ENCODE peak calls at places on chromosome 19, in seven cellular contexts. N is K562, C is tibial nerve, O is fibroblast of pulmonary artery, E is uterus, R is left ventricle myocardium inferior, T is heart right ventricle. W is an unnamed sample.

GRCh38 chr19:32388393-32388724 is 17.2 kb upstream of the DPY19L3 start:
- DNase-seq in N (no peak), C (no peak), O (no peak), E (no peak), R (no peak), T (no peak), W (no peak)

GRCh38 chr19:7597689-7598088 is 2.0 kb downstream of the CAMSAP3 start:
- DNase-seq in N (no peak), C (no peak), O (no peak), E (no peak), R (no peak), T (no peak), W (no peak)

GRCh38 chr19:55070755-55071502 is 4.7 kb upstream of the EPS8L1 start:
- DNase-seq in N (no peak), C (no peak), O (peak), E (no peak), R (no peak), T (no peak), W (no peak)

GRCh38 chr19:28074773-28075172 is 1138.2 kb downstream of the UQCRFS1 start:
- DNase-seq in N (no peak), C (no peak), O (no peak), E (no peak), R (no peak), T (no peak), W (no peak)

GRCh38 chr19:1123381-1123780 is 19.6 kb downstream of the GPX4 start:
- DNase-seq in N (no peak), C (no peak), O (no peak), E (no peak), R (no peak), T (no peak), W (no peak)

GRCh38 chr19:49362048-49362925 is at the start of gene TEAD2:
- DNase-seq in N (peak), C (peak), O (peak), E (peak), R (peak), T (peak), W (peak)

GRCh38 chr19:10105241-10106099 is 692 bp upstream of the PPAN start:
- DNase-seq in N (peak), C (no peak), O (no peak), E (no peak), R (no peak), T (no peak), W (no peak)

GRCh38 chr19:41528106-41528505 is 47.9 kb upstream of the CEACAM21 start:
- DNase-seq in N (no peak), C (no peak), O (no peak), E (no peak), R (no peak), T (no peak), W (no peak)

GRCh38 chr19:40663712-40664692 is 26.4 kb downstream of the NUMBL start:
- DNase-seq in N (peak), C (no peak), O (no peak), E (peak), R (peak), T (no peak), W (no peak)

GRCh38 chr19:48043675-48044258 is at the start of gene CABP5:
- DNase-seq in N (no peak), C (no peak), O (no peak), E (no peak), R (no peak), T (no peak), W (no peak)

GRCh38 chr19:56162258-56162657 is 13.6 kb upstream of the GALP start:
- DNase-seq in N (no peak), C (no peak), O (peak), E (no peak), R (no peak), T (no peak), W (no peak)

GRCh38 chr19:19515764-19516519 is at the start of gene NDUFA13:
- DNase-seq in N (peak), C (peak), O (peak), E (peak), R (peak), T (peak), W (peak)

DNA sequence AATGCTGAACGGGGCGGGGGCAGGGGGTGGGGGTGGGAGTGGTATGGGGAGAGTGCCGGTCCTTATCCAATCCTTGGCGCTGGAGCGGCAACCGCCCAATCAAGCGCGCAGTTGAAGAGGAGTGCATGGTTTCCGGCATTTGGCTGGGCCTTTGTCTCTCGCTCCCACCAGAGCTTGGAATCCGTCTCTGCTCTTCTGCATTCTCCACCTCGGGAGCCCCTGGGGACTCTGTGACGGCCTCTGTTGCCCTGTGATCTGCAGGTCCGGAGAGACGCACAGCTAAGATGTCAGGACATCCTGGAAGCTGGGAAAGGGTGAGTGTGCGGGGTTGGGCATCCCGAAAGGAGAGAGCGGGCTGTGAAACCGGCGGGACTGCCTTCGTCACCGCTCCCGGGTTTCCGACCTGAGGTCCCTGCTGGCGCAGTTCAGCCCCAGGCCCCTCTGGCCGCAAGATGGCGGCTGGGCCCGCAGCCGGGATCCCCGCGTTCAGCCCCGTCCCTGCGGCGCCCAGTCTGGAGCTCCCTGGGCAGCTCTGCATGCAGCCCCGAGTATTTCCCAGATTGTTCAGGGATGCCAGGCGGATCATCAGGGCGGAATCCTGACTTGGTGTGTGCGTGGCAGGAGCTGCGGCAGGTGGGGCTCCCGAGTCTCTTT is 53.6 kb upstream of the ZNF254 start:
- DNase-seq in N (peak), C (peak), O (peak), E (peak), R (peak), T (peak), W (peak)
- TF ChIP-seq CTCF in N (no peak), C (peak), O (no peak), E (no peak), R (peak), T (no peak), W (no peak)

GRCh38 chr19:57712222-57712621 is 3.2 kb upstream of the ZNF154 start:
- DNase-seq in N (peak), C (no peak), O (no peak), E (no peak), R (no peak), T (no peak), W (no peak)

GRCh38 chr19:57706346-57706745 is 2.7 kb downstream of the ZNF154 start:
- DNase-seq in N (no peak), C (no peak), O (no peak), E (no peak), R (no peak), T (no peak), W (no peak)

GRCh38 chr19:57709616-57710015 is 612 bp upstream of the ZNF154 start:
- DNase-seq in N (no peak), C (no peak), O (no peak), E (no peak), R (no peak), T (no peak), W (no peak)

GRCh38 chr19:57708641-57709354 is at the start of gene ZNF154:
- DNase-seq in N (no peak), C (no peak), O (peak), E (no peak), R (peak), T (peak), W (peak)
- TF ChIP-seq CTCF in N (no peak), C (no peak), O (no peak), E (no peak), R (no peak), T (no peak), W (no peak)

DNA sequence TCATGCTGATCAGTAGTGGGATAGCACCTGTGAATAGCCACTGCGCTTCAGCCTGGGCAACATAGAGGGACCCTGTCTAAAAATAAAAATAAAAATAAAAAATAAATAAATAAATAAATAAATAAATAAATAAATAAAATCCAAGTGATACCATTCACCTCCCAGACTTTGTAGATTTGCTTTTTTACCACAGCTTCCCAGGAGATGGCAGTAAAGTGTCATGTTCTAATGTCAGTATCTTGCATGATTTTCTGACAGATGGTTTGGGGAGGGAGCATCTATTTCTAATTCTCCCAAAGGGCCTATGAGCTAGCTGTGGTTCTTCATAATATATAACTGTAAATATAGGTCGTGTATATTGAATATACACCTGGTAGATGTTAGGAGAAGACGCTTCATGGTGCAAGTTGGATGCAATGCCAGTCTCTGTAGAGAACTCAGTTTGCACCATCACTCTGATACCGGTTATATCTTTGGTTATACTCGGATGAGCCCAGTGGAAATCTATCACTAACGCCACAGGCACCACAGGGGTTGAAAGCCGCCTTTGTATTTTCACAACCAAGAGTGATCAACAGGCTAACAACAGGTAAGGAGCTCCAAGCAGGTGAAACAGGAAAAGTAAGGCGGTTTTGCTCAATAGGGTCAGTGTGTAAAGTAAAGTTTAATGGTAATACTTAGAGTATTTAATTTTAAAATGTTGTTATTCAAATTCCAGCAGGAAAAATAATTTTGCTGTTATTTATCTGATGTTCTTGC is 13.9 kb downstream of the APLP1 start:
- DNase-seq in N (peak), C (no peak), O (peak), E (no peak), R (no peak), T (peak), W (no peak)
- TF ChIP-seq CTCF in N (peak), C (peak), O (peak), E (peak), R (peak), T (peak), W (peak)

DNA sequence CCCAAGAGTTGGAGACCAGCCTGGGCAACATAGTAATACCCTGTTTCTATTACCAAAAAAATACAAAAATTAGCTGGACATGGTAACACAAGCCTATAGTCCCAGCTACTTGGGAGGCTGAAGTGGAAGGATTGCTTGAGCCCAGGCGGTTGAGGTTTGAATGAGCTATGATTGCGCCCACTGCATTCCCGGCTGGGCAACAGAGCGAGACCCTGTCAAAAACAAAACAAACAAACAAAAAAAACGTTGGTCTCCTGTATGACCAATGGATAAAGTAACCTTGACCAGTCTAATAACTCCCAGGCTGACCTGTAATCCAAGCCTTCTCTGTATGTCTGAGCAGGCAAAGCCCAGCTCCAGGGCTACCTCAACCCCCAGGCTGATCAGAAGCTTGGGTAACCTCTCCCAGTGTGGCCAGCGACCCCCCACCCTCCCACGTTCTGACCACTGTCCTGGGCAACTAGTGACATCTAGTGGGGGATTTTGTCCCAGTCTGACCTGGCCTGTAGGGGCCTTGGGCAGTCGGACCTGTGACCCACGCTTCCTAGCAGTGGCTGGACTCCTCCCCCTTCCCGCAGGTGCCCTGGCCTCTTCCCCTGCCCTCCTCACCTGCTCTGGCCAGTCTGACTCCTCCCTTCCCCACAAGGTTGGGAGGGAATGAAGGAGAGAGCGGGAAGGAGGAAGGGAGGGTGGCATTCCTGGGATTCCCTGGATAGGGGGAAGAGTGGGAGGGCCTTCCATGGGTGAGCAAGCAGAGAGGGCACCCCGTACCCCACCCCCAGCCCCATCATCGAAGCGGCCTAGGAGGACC is 1.0 kb upstream of the BCAM start:
- DNase-seq in N (peak), C (no peak), O (peak), E (no peak), R (no peak), T (peak), W (peak)
- TF ChIP-seq CTCF in N (peak), C (peak), O (peak), E (peak), R (peak), T (peak), W (peak)

GRCh38 chr19:34996978-34997640 is 3.0 kb upstream of the GRAMD1A start:
- DNase-seq in N (no peak), C (no peak), O (peak), E (no peak), R (no peak), T (no peak), W (no peak)

GRCh38 chr19:34994643-34995471 is 5.3 kb upstream of the GRAMD1A start:
- DNase-seq in N (no peak), C (no peak), O (no peak), E (no peak), R (no peak), T (peak), W (no peak)

GRCh38 chr19:34994286-34994642 is 5.9 kb upstream of the GRAMD1A start:
- DNase-seq in N (no peak), C (no peak), O (no peak), E (no peak), R (no peak), T (no peak), W (no peak)

GRCh38 chr19:34998777-34999497 is 1.2 kb upstream of the GRAMD1A start:
- DNase-seq in N (peak), C (no peak), O (no peak), E (no peak), R (no peak), T (no peak), W (no peak)

DNA sequence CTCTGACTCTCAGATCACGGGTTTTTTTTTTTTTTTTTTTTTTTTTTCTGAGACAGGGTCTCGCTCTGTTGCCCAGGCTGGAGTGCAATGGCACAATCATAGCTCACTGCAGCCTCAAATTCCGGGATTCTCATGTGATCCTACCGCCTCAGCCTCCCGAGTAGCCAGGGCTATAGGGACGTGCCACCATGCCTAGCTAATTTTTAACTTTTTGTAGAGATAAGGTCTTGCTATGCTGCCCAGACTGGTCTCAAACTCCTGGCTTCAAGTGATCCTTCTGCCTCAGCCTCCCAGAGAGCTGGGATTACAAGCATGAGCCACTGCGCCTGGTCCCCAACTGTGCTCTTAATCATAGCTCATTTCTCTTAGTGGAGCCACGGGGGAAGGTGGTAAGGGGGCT is 4.6 kb upstream of the GRAMD1A start:
- DNase-seq in N (no peak), C (no peak), O (no peak), E (no peak), R (no peak), T (no peak), W (no peak)
- TF ChIP-seq CTCF in N (no peak), C (no peak), O (no peak), E (no peak), R (no peak), T (no peak), W (no peak)

DNA sequence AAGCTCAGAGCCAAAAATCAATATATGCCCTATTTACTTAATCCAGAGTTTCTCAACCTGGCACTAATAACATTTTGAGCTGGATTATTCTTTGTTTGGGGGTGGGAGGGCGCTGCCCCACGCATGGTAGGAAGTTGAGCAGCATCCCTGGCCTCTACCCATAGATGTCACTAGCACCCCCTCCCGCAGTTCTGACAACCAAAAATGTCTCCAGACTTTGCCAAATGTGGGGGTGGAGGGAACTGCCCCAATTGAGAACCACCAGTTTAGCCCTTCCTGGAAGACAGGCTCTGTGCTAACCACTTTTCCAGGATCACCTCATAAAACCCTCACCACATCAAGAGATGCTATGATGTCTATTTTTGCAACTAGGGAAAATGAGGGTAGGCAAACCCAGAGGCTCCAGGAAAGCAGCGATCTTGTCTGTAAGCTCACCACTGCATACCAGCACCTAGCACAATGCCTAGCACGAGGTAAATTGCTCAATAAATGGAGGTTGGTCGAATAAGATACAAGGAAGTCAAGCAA is 1.1 kb downstream of the TRIR start:
- DNase-seq in N (peak), C (no peak), O (peak), E (no peak), R (no peak), T (no peak), W (no peak)
- TF ChIP-seq CTCF in N (peak), C (no peak), O (peak), E (no peak), R (no peak), T (no peak), W (peak)

GRCh38 chr19:52188822-52189744 is 769 bp upstream of the PPP2R1A start:
- DNase-seq in N (no peak), C (no peak), O (no peak), E (no peak), R (peak), T (no peak), W (peak)
- TF ChIP-seq CTCF in N (no peak), C (no peak), O (no peak), E (no peak), R (no peak), T (no peak), W (peak)

W was measured in neural crest cell.